ENCODE peak calls at places on chromosomes 3 and 15, in five cellular contexts. K, E, V, W and I are unnamed samples.

GRCh38 chr3:4935347-4935746 is 43.9 kb upstream of the BHLHE40 start:
- DNase-seq in K (no peak), E (no peak), V (peak; percentile 54), W (no peak), I (peak; percentile 32)

GRCh38 chr3:43786102-43786952 is 95.6 kb downstream of the ABHD5 start:
- DNase-seq in K (no peak), E (no peak), V (peak; percentile 15), W (no peak), I (peak; percentile 40)

GRCh38 chr3:171328419-171329082 is 131.7 kb downstream of the TNIK start:
- DNase-seq in K (no peak), E (no peak), V (peak; percentile 59), W (peak; percentile 7), I (peak; percentile 70)

GRCh38 chr3:186759231-186759930 is 24.0 kb upstream of the EIF4A2 start:
- DNase-seq in K (no peak), E (no peak), V (peak; percentile 28), W (no peak), I (no peak)

GRCh38 chr15:38477637-38478036 is 23.7 kb downstream of the FAM98B start:
- DNase-seq in K (no peak), E (no peak), V (no peak), W (no peak), I (no peak)

GRCh38 chr15:62403164-62403809 is 238.2 kb upstream of the C2CD4B start:
- DNase-seq in K (no peak), E (no peak), V (peak; percentile 81), W (no peak), I (peak; percentile 85)

GRCh38 chr15:61339526-61339925 is 110.4 kb upstream of the RORA start:
- DNase-seq in K (no peak), E (no peak), V (no peak), W (no peak), I (no peak)

GRCh38 chr15:35771878-35772442 is 226.0 kb upstream of the DPH6 start:
- DNase-seq in K (no peak), E (no peak), V (no peak), W (no peak), I (no peak)

GRCh38 chr3:150721285-150722130 is 17.8 kb upstream of the ERICH6 start:
- DNase-seq in K (no peak), E (no peak), V (peak; percentile 64), W (no peak), I (peak; percentile 66)

GRCh38 chr15:100033140-100033857 is 300.1 kb upstream of the LYSMD4 start:
- DNase-seq in K (no peak), E (no peak), V (no peak), W (no peak), I (peak; percentile 10)

GRCh38 chr3:125048282-125048681 is 7.5 kb downstream of the HEG1 start:
- DNase-seq in K (no peak), E (no peak), V (no peak), W (no peak), I (no peak)